ENCODE peak calls at places on chromosomes 12 and 14, in ten cellular contexts. E is CD4-positive, alpha-beta T cell; N is CD4-positive, CD25-positive, alpha-beta regulatory T cell; P is endodermal cell; D is fibroblast of lung; R is breast epithelium; Q is left ventricle myocardium inferior; O is aorta; S is mucosa of descending colon; J is Karpas-422. Y is an unnamed sample.
A peak's percentile ranks its signal among the peaks of the same experiment; 100 is the strongest.

GRCh38 chr12:70823182-70823976 is 97.2 kb downstream of the PTPRR start:
- DNase-seq in Q (no peak), O (no peak), J (no peak), E (no peak), S (peak; percentile 9), N (no peak), D (no peak), P (peak; percentile 58), R (no peak), Y (no peak)

GRCh38 chr14:103710771-103711392 is 4.4 kb downstream of the XRCC3 start:
- DNase-seq in R (no peak), D (no peak), J (no peak), Q (no peak), S (peak; percentile 85), E (no peak), O (no peak), N (no peak), P (no peak), Y (no peak)

GRCh38 chr14:29851397-29851796 is 76.2 kb downstream of the PRKD1 start:
- DNase-seq in R (no peak), S (no peak), N (no peak), E (no peak), P (no peak), D (peak; percentile 82), J (no peak), Q (no peak), O (no peak), Y (no peak)

GRCh38 chr12:98741615-98742265 is 96.7 kb downstream of the APAF1 start:
- DNase-seq in D (no peak), J (no peak), O (no peak), R (no peak), E (no peak), P (peak; percentile 72), N (no peak), S (no peak), Q (no peak), Y (no peak)

GRCh38 chr12:70513441-70513840 is 123.8 kb downstream of the PTPRB start:
- DNase-seq in D (no peak), S (no peak), N (no peak), R (no peak), O (no peak), E (no peak), Q (no peak), P (no peak), J (no peak), Y (no peak)

GRCh38 chr12:120265483-120266179 is at the start of gene PXN:
- DNase-seq in S (peak; percentile 91), D (peak; percentile 61), N (peak; percentile 89), O (peak; percentile 91), P (peak; percentile 98), R (peak; percentile 86), J (peak; percentile 94), E (peak; percentile 95), Q (peak; percentile 89), Y (peak; percentile 95)

GRCh38 chr12:48334807-48335206 is 15.9 kb downstream of the ZNF641 start:
- DNase-seq in O (no peak), Q (no peak), S (no peak), D (no peak), P (no peak), N (no peak), J (peak; percentile 40), E (no peak), R (no peak), Y (no peak)

GRCh38 chr12:74890237-74890599 is 319.4 kb downstream of the KCNC2 start:
- DNase-seq in Q (no peak), J (no peak), R (no peak), N (no peak), S (no peak), P (no peak), O (no peak), D (peak; percentile 91), E (no peak), Y (no peak)

GRCh38 chr14:51539571-51540037 is 112.1 kb upstream of the FRMD6 start:
- DNase-seq in D (peak; percentile 98), J (no peak), Q (no peak), O (no peak), N (no peak), P (peak; percentile 46), R (no peak), S (no peak), E (no peak), Y (no peak)

GRCh38 chr12:12212769-12213168 is 54.1 kb downstream of the LRP6 start:
- DNase-seq in S (peak; percentile 61), N (no peak), O (no peak), P (no peak), D (no peak), Q (no peak), J (no peak), R (no peak), E (no peak), Y (no peak)

GRCh38 chr14:74514471-74514932 is 20.9 kb downstream of the ISCA2 start:
- DNase-seq in D (peak; percentile 95), Q (no peak), E (no peak), S (peak; percentile 34), P (peak; percentile 53), R (no peak), N (no peak), J (no peak), O (peak; percentile 88), Y (no peak)

GRCh38 chr12:16692099-16692498 is 86.1 kb upstream of the LMO3 start:
- DNase-seq in Q (no peak), R (no peak), S (no peak), O (no peak), P (no peak), J (no peak), N (no peak), D (no peak), E (no peak), Y (no peak)

GRCh38 chr12:69555461-69555860 is 29.8 kb upstream of the CCT2 start:
- DNase-seq in O (no peak), E (no peak), S (no peak), Q (no peak), J (no peak), N (no peak), R (no peak), D (peak; percentile 96), P (no peak), Y (no peak)

GRCh38 chr12:57887631-57888406 is 41.3 kb upstream of the CTDSP2 start:
- DNase-seq in P (peak; percentile 76), Q (no peak), R (no peak), E (no peak), S (no peak), N (no peak), D (peak; percentile 77), J (no peak), O (peak; percentile 88), Y (no peak)

GRCh38 chr14:28635387-28635786 is 131.2 kb upstream of the FOXG1 start:
- DNase-seq in D (peak; percentile 34), Q (no peak), P (no peak), E (no peak), O (no peak), R (no peak), J (peak; percentile 79), N (no peak), S (no peak), Y (no peak)

GRCh38 chr14:85475113-85475512 is 54.8 kb upstream of the FLRT2 start:
- DNase-seq in N (no peak), D (peak; percentile 64), P (no peak), J (no peak), E (no peak), O (no peak), S (no peak), R (no peak), Q (no peak), Y (no peak)

GRCh38 chr14:65115615-65116014 is 13.3 kb upstream of the MAX start:
- DNase-seq in Q (no peak), N (no peak), D (no peak), R (no peak), P (no peak), J (peak; percentile 48), E (no peak), O (no peak), S (no peak), Y (no peak)

GRCh38 chr14:50784683-50785505 is 46.1 kb downstream of the NIN start:
- DNase-seq in R (no peak), E (no peak), N (no peak), J (no peak), Q (no peak), S (no peak), O (no peak), P (no peak), D (no peak), Y (no peak)

GRCh38 chr12:32312049-32312670 is 87.2 kb upstream of the FGD4 start:
- DNase-seq in O (no peak), P (no peak), S (peak; percentile 7), N (peak; percentile 48), D (peak; percentile 66), R (no peak), E (no peak), Q (no peak), J (peak; percentile 87), Y (no peak)

GRCh38 chr12:122029620-122030426 is 8.1 kb downstream of the BCL7A start:
- DNase-seq in E (no peak), D (no peak), J (peak; percentile 68), N (no peak), R (no peak), P (peak; percentile 58), S (no peak), O (no peak), Q (peak; percentile 24), Y (no peak)

GRCh38 chr12:20368653-20369163 is 371 bp downstream of the PDE3A start:
- DNase-seq in R (no peak), P (peak; percentile 87), J (no peak), Q (peak; percentile 27), N (no peak), O (peak; percentile 61), D (peak; percentile 60), S (peak; percentile 36), E (no peak), Y (no peak)

GRCh38 chr12:29580971-29581370 is 83.5 kb upstream of the OVCH1 start:
- DNase-seq in P (no peak), E (no peak), D (peak; percentile 39), Q (no peak), R (no peak), O (no peak), J (no peak), S (no peak), N (no peak), Y (no peak)
- H3K9me3 ChIP-seq in P (no peaks in the 10 kb centered on the region), E (no peaks in the 10 kb centered on the region), D (no peaks in the 10 kb centered on the region), Q (no peaks in the 10 kb centered on the region), R (no peaks in the 10 kb centered on the region), O (no peaks in the 10 kb centered on the region), J (no peaks in the 10 kb centered on the region), S (no peaks in the 10 kb centered on the region), N (no peaks in the 10 kb centered on the region), Y (no peaks in the 10 kb centered on the region)

GRCh38 chr12:89379100-89379838 is 27.0 kb upstream of the DUSP6 start:
- DNase-seq in E (no peak), J (no peak), P (no peak), Q (no peak), R (no peak), N (no peak), O (no peak), D (no peak), S (peak; percentile 51), Y (no peak)
- H3K9me3 ChIP-seq in E (no peaks in the 10 kb centered on the region), J (no peaks in the 10 kb centered on the region), P (peaks cover 6% of the 10 kb centered on the region), Q (no peaks in the 10 kb centered on the region), R (no peaks in the 10 kb centered on the region), N (no peaks in the 10 kb centered on the region), O (no peaks in the 10 kb centered on the region), D (no peaks in the 10 kb centered on the region), S (no peaks in the 10 kb centered on the region), Y (no peaks in the 10 kb centered on the region)

GRCh38 chr14:89388853-89389252 is 28.2 kb downstream of the FOXN3 start:
- DNase-seq in O (no peak), S (no peak), P (peak; percentile 67), Q (no peak), J (no peak), E (no peak), R (no peak), D (no peak), N (no peak), Y (no peak)
- H3K9me3 ChIP-seq in O (no peaks in the 10 kb centered on the region), S (no peaks in the 10 kb centered on the region), P (no peaks in the 10 kb centered on the region), Q (no peaks in the 10 kb centered on the region), J (no peaks in the 10 kb centered on the region), E (no peaks in the 10 kb centered on the region), R (no peaks in the 10 kb centered on the region), D (no peaks in the 10 kb centered on the region), N (no peaks in the 10 kb centered on the region), Y (no peaks in the 10 kb centered on the region)

GRCh38 chr12:34297126-34297789 is 275.0 kb downstream of the ALG10 start:
- DNase-seq in O (peak; percentile 19), J (no peak), D (no peak), N (no peak), R (peak; percentile 14), P (no peak), E (no peak), Q (no peak), S (no peak), Y (no peak)
- H3K9me3 ChIP-seq in O (no peaks in the 10 kb centered on the region), J (peaks cover 33% of the 10 kb centered on the region), D (no peaks in the 10 kb centered on the region), N (no peaks in the 10 kb centered on the region), R (peaks cover 58% of the 10 kb centered on the region), P (peaks cover 67% of the 10 kb centered on the region), E (peaks cover 34% of the 10 kb centered on the region), Q (peaks cover 15% of the 10 kb centered on the region), S (peaks cover 99% of the 10 kb centered on the region), Y (no peaks in the 10 kb centered on the region)

Y was measured in T-helper 17 cell.